ENCODE peak calls at places on chromosomes 3 and 15, in seven cellular contexts. D is left ventricle myocardium inferior, J is cardiac muscle cell, C is PC-3, N is HL-60, K is NCI-H1694, O is myocyte. X is an unnamed sample.

GRCh38 chr3:138078901-138079344 is 36.5 kb downstream of the DZIP1L start:
- DNase-seq in D (no peak), J (no peak), C (peak), N (no peak), K (no peak), O (peak), X (peak)

GRCh38 chr3:55330756-55331155 is 156.3 kb downstream of the WNT5A start:
- DNase-seq in D (no peak), J (no peak), C (no peak), N (no peak), K (no peak), O (no peak), X (peak)

GRCh38 chr3:117547956-117548550 is 838.5 kb downstream of the TUSC7 start:
- DNase-seq in D (no peak), J (no peak), C (peak), N (no peak), K (no peak), O (peak), X (peak)

GRCh38 chr3:143171141-143171651 is 51.6 kb downstream of the CHST2 start:
- DNase-seq in D (no peak), J (no peak), C (no peak), N (peak), K (no peak), O (peak), X (peak)

GRCh38 chr3:71130516-71131384 is 452.8 kb downstream of the FOXP1 start:
- DNase-seq in D (peak), J (peak), C (peak), N (peak), K (no peak), O (peak), X (peak)

GRCh38 chr15:101396484-101397261 is 92.8 kb downstream of the PCSK6 start:
- DNase-seq in D (no peak), J (no peak), C (no peak), N (no peak), K (no peak), O (no peak), X (no peak)

GRCh38 chr15:50881121-50882048 is 27.1 kb upstream of the AP4E1 start:
- DNase-seq in D (no peak), J (no peak), C (no peak), N (peak), K (peak), O (no peak), X (peak)

GRCh38 chr3:128321418-128321817 is 145.3 kb downstream of the DNAJB8 start:
- DNase-seq in D (no peak), J (no peak), C (no peak), N (no peak), K (no peak), O (no peak), X (no peak)

X was measured in iris pigment epithelial cell.